ENCODE peak calls at places on chromosomes 5 and 9, in seven cellular contexts. P, Z, X, E, W, D and J are unnamed samples.

GRCh38 chr9:70470050-70471015 is 55.9 kb upstream of the KLF9 start:
- DNase-seq in W (no peak), P (peak), E (peak), D (peak), Z (no peak), X (peak), J (no peak)

GRCh38 chr5:127355342-127355741 is 64.7 kb downstream of the MEGF10 start:
- DNase-seq in X (no peak), P (no peak), E (no peak), D (no peak), Z (no peak), W (no peak), J (no peak)

GRCh38 chr5:109964136-109964535 is 274.4 kb downstream of the MAN2A1 start:
- DNase-seq in D (no peak), W (peak), E (no peak), P (no peak), X (no peak), Z (no peak), J (no peak)

GRCh38 chr5:112649882-112650281 is 87.8 kb upstream of the APC start:
- DNase-seq in P (no peak), W (no peak), D (peak), E (no peak), Z (no peak), X (no peak), J (no peak)

GRCh38 chr5:170418736-170419135 is 29.6 kb upstream of the KCNMB1 start:
- DNase-seq in P (no peak), D (no peak), Z (no peak), W (no peak), X (no peak), E (no peak), J (no peak)

GRCh38 chr5:101626572-101626971 is 669.5 kb downstream of the SLCO4C1 start:
- DNase-seq in P (no peak), E (no peak), D (no peak), X (no peak), Z (no peak), W (no peak), J (no peak)

GRCh38 chr5:174083041-174083827 is 37.7 kb downstream of the NSG2 start:
- DNase-seq in W (no peak), Z (no peak), X (no peak), E (no peak), P (no peak), D (no peak), J (no peak)

GRCh38 chr5:850511-851006 is at the start of gene ZDHHC11:
- DNase-seq in P (no peak), X (no peak), E (peak), D (no peak), W (no peak), Z (no peak), J (no peak)

GRCh38 chr9:133477992-133478850 is 678 bp downstream of the SLC2A6 start:
- DNase-seq in D (no peak), P (peak), E (peak), W (no peak), Z (no peak), X (peak), J (peak)

GRCh38 chr9:121689461-121690157 is 38.2 kb downstream of the DAB2IP start:
- DNase-seq in X (no peak), Z (no peak), W (no peak), P (no peak), D (no peak), E (no peak), J (no peak)
- TF ChIP-seq CTCF in X (no peak), Z (no peak), W (no peak), P (no peak), D (no peak), E (no peak), J (no peak)

GRCh38 chr9:121445986-121446385 is 53.7 kb downstream of the GGTA1 start:
- DNase-seq in D (no peak), Z (no peak), X (no peak), W (no peak), P (no peak), E (no peak), J (no peak)
- TF ChIP-seq CTCF in D (no peak), Z (no peak), X (no peak), W (no peak), P (no peak), E (peak), J (peak)

DNA sequence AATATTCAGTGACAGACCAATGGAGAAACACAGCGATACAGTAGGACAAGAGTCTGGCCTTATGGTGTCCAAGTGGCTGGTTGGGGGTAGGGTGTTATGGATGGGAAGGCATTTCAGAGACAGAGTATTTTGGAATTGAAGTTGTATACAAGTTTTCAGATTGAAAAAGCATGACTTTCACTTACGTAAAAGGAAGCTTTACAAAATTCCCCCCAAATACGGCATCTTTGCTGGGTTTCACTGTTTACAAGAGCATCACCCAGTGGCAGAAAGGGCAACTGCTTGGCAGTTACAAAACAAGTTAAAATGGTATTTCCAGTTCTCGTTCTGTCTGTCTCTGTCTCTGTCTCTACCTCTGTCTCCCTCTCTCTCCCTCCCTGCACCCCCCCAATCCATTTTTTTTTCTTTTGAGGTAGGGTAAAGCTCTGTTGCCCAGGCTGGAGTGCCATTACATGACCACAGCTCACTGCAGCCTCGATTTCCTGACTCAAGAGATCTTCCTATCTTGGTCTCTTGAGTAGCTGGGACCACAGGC is 86.2 kb downstream of the PTPN3 start:
- DNase-seq in Z (peak), D (no peak), X (peak), P (peak), E (no peak), W (peak), J (peak)
- TF ChIP-seq CTCF in Z (peak), D (peak), X (peak), P (peak), E (peak), W (peak), J (peak)

DNA sequence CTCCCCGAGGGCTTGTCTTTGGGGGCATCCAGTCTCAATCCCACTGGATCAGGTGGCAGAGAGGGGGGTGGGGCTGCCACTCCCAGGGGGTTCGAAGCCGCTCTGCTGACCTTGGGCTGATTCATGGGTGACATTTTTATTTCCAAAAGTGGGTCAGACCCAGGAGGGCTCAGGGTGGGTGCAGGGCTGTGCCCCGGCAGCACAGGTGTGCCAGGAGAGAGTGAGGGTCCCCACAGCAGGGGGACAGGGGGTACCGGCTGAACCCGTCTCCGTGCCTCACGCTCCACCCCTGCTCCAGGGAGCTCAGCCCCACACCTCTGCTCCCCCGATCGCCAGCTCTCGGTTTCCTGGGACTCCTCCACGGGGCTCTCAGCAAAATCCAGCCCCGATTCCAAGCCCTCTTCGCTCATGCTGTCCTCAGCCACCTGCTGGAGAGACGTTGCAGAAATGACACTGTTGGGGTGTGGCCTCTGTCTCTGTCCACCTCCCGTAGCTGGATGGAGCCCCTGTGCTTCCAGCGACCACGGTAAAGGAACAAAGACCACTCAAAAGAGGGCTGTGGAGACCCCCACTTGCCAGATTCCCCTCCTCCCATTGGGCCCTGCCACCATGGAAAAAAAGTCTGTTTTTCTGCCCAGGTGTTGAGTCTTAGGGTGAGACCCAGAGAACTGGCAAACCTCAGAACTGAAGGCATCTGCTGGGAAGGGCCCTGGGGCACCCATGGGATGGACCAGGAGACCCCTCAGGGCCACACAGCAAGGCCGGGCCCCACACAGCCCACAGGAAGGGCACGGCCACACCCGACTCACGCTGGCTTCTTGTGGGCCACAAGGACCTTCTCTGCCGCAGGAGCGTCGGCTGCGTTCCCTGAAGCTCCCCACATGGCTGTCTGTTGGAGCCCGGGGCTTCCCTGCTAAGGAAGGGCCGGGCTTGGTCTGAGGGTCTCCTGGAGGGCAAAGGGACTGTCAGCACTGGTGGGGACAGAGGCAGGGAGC is 10.6 kb upstream of the QSOX2 start:
- DNase-seq in E (no peak), D (no peak), X (no peak), P (no peak), Z (no peak), W (no peak), J (no peak)
- TF ChIP-seq CTCF in E (no peak), D (no peak), X (no peak), P (no peak), Z (no peak), W (no peak), J (peak)

GRCh38 chr5:73292816-73293459 is 119.9 kb downstream of the TMEM174 start:
- DNase-seq in X (no peak), Z (no peak), D (no peak), W (no peak), P (no peak), E (no peak), J (no peak)

GRCh38 chr5:73296772-73297171 is 123.8 kb downstream of the TMEM174 start:
- DNase-seq in E (no peak), X (peak), W (peak), Z (no peak), D (no peak), P (peak), J (peak)

GRCh38 chr5:73298251-73299016 is 125.4 kb downstream of the TMEM174 start:
- DNase-seq in P (peak), Z (no peak), E (no peak), D (no peak), X (no peak), W (no peak), J (no peak)

GRCh38 chr5:73297430-73297829 is 124.4 kb downstream of the TMEM174 start:
- DNase-seq in Z (no peak), E (no peak), W (no peak), X (no peak), P (no peak), D (no peak), J (no peak)

DNA sequence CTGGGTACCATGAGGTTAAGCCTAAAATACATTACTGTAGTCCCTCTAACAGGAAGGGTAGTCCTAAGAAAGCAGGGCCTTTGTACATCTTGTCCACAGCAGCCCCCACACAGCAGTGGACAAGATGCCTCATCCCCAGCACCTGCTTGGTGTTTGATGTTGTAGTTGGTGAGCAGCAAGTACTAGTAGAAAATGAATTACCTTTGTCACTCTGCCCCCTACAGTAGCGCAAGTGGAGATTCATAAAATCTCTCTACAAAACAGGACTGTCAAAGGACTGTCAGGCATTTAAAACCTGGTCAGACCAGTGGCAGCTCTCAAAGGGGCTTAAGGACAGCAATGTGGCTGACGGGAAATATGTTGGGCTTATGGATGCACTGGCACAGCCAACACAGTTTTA is 122.5 kb downstream of the TMEM174 start:
- DNase-seq in P (no peak), X (no peak), D (no peak), Z (no peak), W (no peak), E (no peak), J (no peak)
- TF ChIP-seq CTCF in P (no peak), X (no peak), D (no peak), Z (no peak), W (no peak), E (no peak), J (peak)

DNA sequence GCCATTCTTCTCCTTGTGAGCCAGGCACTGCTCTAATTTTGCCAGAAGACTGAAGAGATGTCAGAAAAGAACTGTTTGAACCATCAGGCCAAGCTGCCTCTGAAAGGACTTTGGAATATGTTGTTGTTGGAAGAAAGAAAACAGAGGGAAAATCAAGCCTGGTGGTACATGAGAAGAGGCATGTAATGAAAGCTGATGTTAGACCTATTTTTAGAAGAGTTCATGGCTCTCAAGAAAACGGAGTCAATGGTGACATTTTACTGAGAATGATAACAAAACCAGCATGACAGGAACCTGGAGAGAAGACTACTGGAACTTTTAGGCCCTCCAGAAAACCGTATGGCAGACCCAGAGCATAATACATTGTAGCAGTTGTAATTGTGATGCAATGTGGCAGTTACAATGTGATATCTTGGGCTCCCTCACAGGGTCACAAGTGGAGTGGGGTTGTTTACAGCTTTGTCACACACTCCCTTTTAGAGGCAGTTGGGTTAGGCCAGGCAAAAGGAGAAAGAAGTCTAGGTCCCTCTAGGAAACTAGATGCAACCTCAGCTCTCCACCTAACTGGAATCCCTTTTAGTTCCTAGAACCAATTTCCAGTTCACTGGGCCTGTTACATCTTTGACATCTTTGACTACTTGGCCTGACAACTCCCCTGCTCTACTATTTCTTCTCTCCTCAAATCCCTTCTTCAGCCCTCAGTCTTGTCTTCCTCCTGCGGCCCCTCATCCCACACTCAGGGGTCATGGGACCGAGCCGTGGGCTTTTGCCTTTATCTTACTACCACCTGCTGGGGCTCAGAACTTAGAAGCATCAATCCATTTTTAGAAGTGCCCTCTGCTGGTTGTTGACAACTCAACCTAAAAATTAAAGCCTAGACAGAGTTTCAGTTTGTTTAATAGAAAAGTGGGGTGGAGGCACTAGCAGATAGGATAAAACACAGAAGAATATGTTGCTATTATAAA is 61.2 kb upstream of the JAK2 start:
- DNase-seq in W (no peak), P (peak), Z (no peak), E (no peak), D (no peak), X (peak), J (no peak)
- TF ChIP-seq CTCF in W (no peak), P (peak), Z (peak), E (peak), D (peak), X (peak), J (peak)

DNA sequence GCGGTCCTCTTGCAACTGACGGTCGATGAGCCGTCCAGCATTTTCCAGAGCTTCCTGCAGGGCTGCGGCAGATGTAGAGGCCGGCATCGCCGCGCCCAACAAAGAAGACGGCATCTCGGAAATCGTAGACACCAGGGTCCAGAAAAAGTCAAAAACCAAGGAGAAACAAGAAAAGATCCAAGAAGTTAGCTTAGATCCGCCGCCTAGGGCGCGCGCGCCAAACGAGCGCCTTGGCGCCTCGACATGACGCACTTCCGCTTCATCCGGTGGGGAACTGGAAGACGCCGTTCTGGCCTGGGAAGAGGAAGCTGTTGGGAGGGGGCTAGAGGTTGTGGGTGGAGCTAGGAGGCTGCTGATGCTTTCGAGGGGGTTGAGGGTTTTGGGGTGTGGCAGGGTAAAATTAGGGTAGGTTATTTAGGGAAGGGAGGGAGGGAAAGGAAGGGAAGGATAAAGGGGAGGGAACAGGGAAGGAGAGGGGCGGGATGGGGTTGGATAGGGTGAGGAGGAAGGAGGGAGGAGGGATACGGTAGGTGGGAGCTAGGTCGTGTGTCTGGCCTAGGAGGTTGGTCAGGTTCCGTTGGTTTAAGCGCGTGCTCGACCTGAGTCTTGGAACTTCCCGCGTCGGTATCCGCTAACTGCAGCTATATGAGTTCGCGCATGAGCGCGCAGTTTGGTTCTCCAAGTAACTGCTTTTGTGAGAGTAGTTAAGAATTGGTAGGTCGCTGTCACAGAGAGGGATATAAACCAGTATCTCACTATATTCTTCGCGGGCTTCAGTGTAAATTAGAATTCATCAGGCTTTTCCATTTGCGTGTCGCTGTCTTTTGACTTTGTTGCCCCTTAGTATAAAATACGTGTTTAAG is at the start of gene NUP155:
- DNase-seq in W (peak), E (peak), X (peak), D (peak), Z (peak), P (peak), J (peak)
- TF ChIP-seq CTCF in W (no peak), E (no peak), X (no peak), D (no peak), Z (no peak), P (no peak), J (no peak)

GRCh38 chr5:159773062-159773924 is 143.0 kb upstream of the ADRA1B start:
- DNase-seq in P (peak), W (peak), E (peak), Z (no peak), X (peak), D (peak), J (peak)
- TF ChIP-seq CTCF in P (peak), W (no peak), E (no peak), Z (peak), X (peak), D (no peak), J (peak)

GRCh38 chr5:18772475-18772874 is 1138.2 kb downstream of the TAF11L14 start:
- DNase-seq in W (peak), D (no peak), Z (no peak), E (no peak), P (no peak), X (peak), J (no peak)
- TF ChIP-seq CTCF in W (peak), D (no peak), Z (no peak), E (no peak), P (no peak), X (no peak), J (peak)